ENCODE peak calls at places on chromosomes 7 and 10, in six cellular contexts. One of them, this sample, is unnamed. For H3K27me3 and H3K4me1, the result is how much of the 10 kb centered on the place peaks cover.

GRCh38 chr7:109552017-109552416 is 982.3 kb downstream of the DNAJB9 start:
- DNase-seq in CD8-positive, alpha-beta memory T cell: no peak
- DNase-seq in transverse colon: no peak
- DNase-seq in neural progenitor cell: no peak
- DNase-seq in SK-N-SH: no peak
- DNase-seq in spleen: no peak
- DNase-seq in this sample: no peak

GRCh38 chr10:104415526-104416165 is 62.0 kb downstream of the CFAP58 start:
- DNase-seq in CD8-positive, alpha-beta memory T cell: no peak
- DNase-seq in transverse colon: no peak
- DNase-seq in neural progenitor cell: no peak
- DNase-seq in SK-N-SH: no peak
- DNase-seq in spleen: no peak
- DNase-seq in this sample: no peak

GRCh38 chr10:55747244-55747643 is 613.8 kb downstream of the ZWINT start:
- DNase-seq in CD8-positive, alpha-beta memory T cell: no peak
- DNase-seq in transverse colon: peak
- DNase-seq in neural progenitor cell: peak
- DNase-seq in SK-N-SH: no peak
- DNase-seq in spleen: no peak
- DNase-seq in this sample: no peak

GRCh38 chr7:55240418-55241142 is 124.6 kb upstream of the LANCL2 start:
- DNase-seq in CD8-positive, alpha-beta memory T cell: no peak
- DNase-seq in transverse colon: no peak
- DNase-seq in neural progenitor cell: no peak
- DNase-seq in SK-N-SH: no peak
- DNase-seq in spleen: no peak
- DNase-seq in this sample: peak

GRCh38 chr7:81333004-81333403 is 414.2 kb upstream of the SEMA3C start:
- DNase-seq in CD8-positive, alpha-beta memory T cell: no peak
- DNase-seq in transverse colon: no peak
- DNase-seq in neural progenitor cell: no peak
- DNase-seq in SK-N-SH: no peak
- DNase-seq in spleen: no peak
- DNase-seq in this sample: no peak

GRCh38 chr10:80144302-80145131 is 12.0 kb downstream of the PLAC9 start:
- DNase-seq in CD8-positive, alpha-beta memory T cell: peak
- DNase-seq in transverse colon: peak
- DNase-seq in neural progenitor cell: no peak
- DNase-seq in SK-N-SH: peak
- DNase-seq in spleen: peak
- DNase-seq in this sample: peak

GRCh38 chr10:27490807-27491206 is 13.3 kb upstream of the RAB18 start:
- DNase-seq in CD8-positive, alpha-beta memory T cell: no peak
- DNase-seq in transverse colon: no peak
- DNase-seq in neural progenitor cell: no peak
- DNase-seq in SK-N-SH: no peak
- DNase-seq in spleen: no peak
- DNase-seq in this sample: no peak

GRCh38 chr7:17706734-17707133 is 233.6 kb downstream of the SNX13 start:
- DNase-seq in CD8-positive, alpha-beta memory T cell: peak
- DNase-seq in transverse colon: peak
- DNase-seq in neural progenitor cell: peak
- DNase-seq in SK-N-SH: peak
- DNase-seq in spleen: no peak
- DNase-seq in this sample: peak

GRCh38 chr10:3948843-3949242 is 163.8 kb upstream of the KLF6 start:
- DNase-seq in CD8-positive, alpha-beta memory T cell: peak
- DNase-seq in transverse colon: peak
- DNase-seq in neural progenitor cell: no peak
- DNase-seq in SK-N-SH: peak
- DNase-seq in spleen: no peak
- DNase-seq in this sample: no peak

GRCh38 chr10:132942101-132942739 is at the start of gene CFAP46:
- DNase-seq in CD8-positive, alpha-beta memory T cell: no peak
- DNase-seq in transverse colon: no peak
- DNase-seq in neural progenitor cell: peak
- DNase-seq in SK-N-SH: peak
- DNase-seq in spleen: peak
- DNase-seq in this sample: no peak

GRCh38 chr10:122531935-122532334 is 28.6 kb upstream of the DMBT1 start:
- DNase-seq in CD8-positive, alpha-beta memory T cell: no peak
- DNase-seq in transverse colon: peak
- DNase-seq in neural progenitor cell: no peak
- DNase-seq in SK-N-SH: no peak
- DNase-seq in spleen: no peak
- DNase-seq in this sample: peak

GRCh38 chr10:48577158-48577557 is 27.7 kb downstream of the ARHGAP22 start:
- DNase-seq in CD8-positive, alpha-beta memory T cell: no peak
- DNase-seq in transverse colon: no peak
- DNase-seq in neural progenitor cell: no peak
- DNase-seq in SK-N-SH: no peak
- DNase-seq in spleen: no peak
- DNase-seq in this sample: no peak

GRCh38 chr10:11776080-11776479 is 33.9 kb downstream of the ECHDC3 start:
- DNase-seq in CD8-positive, alpha-beta memory T cell: no peak
- DNase-seq in transverse colon: no peak
- DNase-seq in neural progenitor cell: no peak
- DNase-seq in SK-N-SH: no peak
- DNase-seq in spleen: no peak
- DNase-seq in this sample: no peak

GRCh38 chr7:82317257-82317721 is 126.3 kb downstream of the CACNA2D1 start:
- DNase-seq in CD8-positive, alpha-beta memory T cell: no peak
- DNase-seq in transverse colon: no peak
- DNase-seq in neural progenitor cell: no peak
- DNase-seq in SK-N-SH: no peak
- DNase-seq in spleen: no peak
- DNase-seq in this sample: no peak

GRCh38 chr7:24587853-24588252 is 14.6 kb downstream of the PALS2 start:
- DNase-seq in CD8-positive, alpha-beta memory T cell: peak
- DNase-seq in transverse colon: no peak
- DNase-seq in neural progenitor cell: peak
- DNase-seq in SK-N-SH: no peak
- DNase-seq in spleen: no peak
- DNase-seq in this sample: no peak

GRCh38 chr7:113100091-113100723 is 13.6 kb upstream of the GPR85 start:
- DNase-seq in CD8-positive, alpha-beta memory T cell: no peak
- DNase-seq in transverse colon: no peak
- DNase-seq in neural progenitor cell: no peak
- DNase-seq in SK-N-SH: peak
- DNase-seq in spleen: no peak
- DNase-seq in this sample: no peak

GRCh38 chr7:73985737-73986141 is 42.2 kb upstream of the ELN start:
- DNase-seq in CD8-positive, alpha-beta memory T cell: no peak
- DNase-seq in transverse colon: no peak
- DNase-seq in neural progenitor cell: no peak
- DNase-seq in SK-N-SH: peak
- DNase-seq in spleen: no peak
- DNase-seq in this sample: no peak

GRCh38 chr7:159272739-159273138 is 128.1 kb upstream of the VIPR2 start:
- DNase-seq in CD8-positive, alpha-beta memory T cell: no peak
- DNase-seq in transverse colon: no peak
- DNase-seq in neural progenitor cell: no peak
- DNase-seq in SK-N-SH: no peak
- DNase-seq in spleen: no peak
- DNase-seq in this sample: no peak

GRCh38 chr10:80535671-80536360 is 1.9 kb upstream of the SH2D4B start:
- DNase-seq in CD8-positive, alpha-beta memory T cell: peak
- DNase-seq in transverse colon: peak
- DNase-seq in neural progenitor cell: peak
- DNase-seq in SK-N-SH: no peak
- DNase-seq in spleen: peak
- DNase-seq in this sample: peak

GRCh38 chr7:80145780-80146422 is 11.3 kb downstream of the GNAI1 start:
- DNase-seq in CD8-positive, alpha-beta memory T cell: no peak
- DNase-seq in transverse colon: no peak
- DNase-seq in neural progenitor cell: no peak
- DNase-seq in SK-N-SH: no peak
- DNase-seq in spleen: no peak
- DNase-seq in this sample: no peak

GRCh38 chr7:27651702-27652101 is 11.0 kb downstream of the HIBADH start:
- DNase-seq in CD8-positive, alpha-beta memory T cell: no peak
- DNase-seq in transverse colon: no peak
- DNase-seq in neural progenitor cell: no peak
- DNase-seq in SK-N-SH: no peak
- DNase-seq in spleen: no peak
- DNase-seq in this sample: no peak

GRCh38 chr10:34505338-34505737 is 309.8 kb downstream of the PARD3 start:
- DNase-seq in CD8-positive, alpha-beta memory T cell: no peak
- DNase-seq in transverse colon: no peak
- DNase-seq in neural progenitor cell: no peak
- DNase-seq in SK-N-SH: no peak
- DNase-seq in spleen: no peak
- DNase-seq in this sample: no peak

GRCh38 chr7:116772423-116772852 is 89.9 kb upstream of the CAPZA2 start:
- DNase-seq in CD8-positive, alpha-beta memory T cell: no peak
- DNase-seq in transverse colon: no peak
- DNase-seq in neural progenitor cell: no peak
- DNase-seq in SK-N-SH: no peak
- DNase-seq in spleen: no peak
- DNase-seq in this sample: no peak

GRCh38 chr10:21521910-21522533 is 3.5 kb downstream of the SKIDA1 start:
- DNase-seq in CD8-positive, alpha-beta memory T cell: no peak
- DNase-seq in transverse colon: no peak
- DNase-seq in neural progenitor cell: peak
- DNase-seq in SK-N-SH: no peak
- DNase-seq in spleen: no peak
- DNase-seq in this sample: no peak

GRCh38 chr7:121505021-121505420 is 108.9 kb upstream of the FAM3C start:
- DNase-seq in CD8-positive, alpha-beta memory T cell: no peak
- DNase-seq in transverse colon: no peak
- DNase-seq in neural progenitor cell: no peak
- DNase-seq in SK-N-SH: no peak
- DNase-seq in spleen: no peak
- DNase-seq in this sample: no peak

GRCh38 chr10:7111574-7111973 is 299.3 kb downstream of the SFMBT2 start:
- DNase-seq in CD8-positive, alpha-beta memory T cell: no peak
- DNase-seq in transverse colon: no peak
- DNase-seq in neural progenitor cell: no peak
- DNase-seq in SK-N-SH: no peak
- DNase-seq in spleen: no peak
- DNase-seq in this sample: no peak

GRCh38 chr7:5776894-5777645 is 4.4 kb downstream of the RNF216 start:
- DNase-seq in CD8-positive, alpha-beta memory T cell: peak
- DNase-seq in transverse colon: no peak
- DNase-seq in neural progenitor cell: no peak
- DNase-seq in SK-N-SH: no peak
- DNase-seq in spleen: no peak
- DNase-seq in this sample: no peak

GRCh38 chr7:5774790-5775189 is 6.7 kb downstream of the RNF216 start:
- DNase-seq in CD8-positive, alpha-beta memory T cell: no peak
- DNase-seq in transverse colon: no peak
- DNase-seq in neural progenitor cell: no peak
- DNase-seq in SK-N-SH: no peak
- DNase-seq in spleen: no peak
- DNase-seq in this sample: no peak

GRCh38 chr7:5773661-5774086 is 7.8 kb downstream of the RNF216 start:
- DNase-seq in CD8-positive, alpha-beta memory T cell: peak
- DNase-seq in transverse colon: no peak
- DNase-seq in neural progenitor cell: no peak
- DNase-seq in SK-N-SH: no peak
- DNase-seq in spleen: no peak
- DNase-seq in this sample: no peak

GRCh38 chr7:5777932-5778331 is 3.5 kb downstream of the RNF216 start:
- DNase-seq in CD8-positive, alpha-beta memory T cell: no peak
- DNase-seq in transverse colon: no peak
- DNase-seq in neural progenitor cell: no peak
- DNase-seq in SK-N-SH: no peak
- DNase-seq in spleen: no peak
- DNase-seq in this sample: no peak

DNA sequence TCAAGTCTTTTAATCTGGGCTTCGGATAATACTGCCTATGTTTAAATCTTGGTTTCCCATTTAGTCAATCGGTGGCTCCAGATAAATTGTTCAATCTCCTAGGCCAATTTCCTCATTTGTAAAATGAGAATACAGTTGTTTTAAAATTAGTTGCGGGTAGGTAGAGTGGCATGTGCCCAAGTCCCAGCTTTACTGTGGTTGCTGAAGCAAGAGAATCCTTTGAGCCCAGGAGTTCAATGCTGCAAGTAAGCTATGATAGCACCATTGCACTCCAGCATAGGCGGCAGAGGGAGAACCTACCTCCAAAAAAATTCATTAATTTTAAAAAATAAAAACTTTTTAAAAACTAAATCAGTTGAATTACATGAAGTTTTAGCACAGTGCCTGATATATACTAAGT is 7.3 kb downstream of the RNF216 start:
- DNase-seq in CD8-positive, alpha-beta memory T cell: no peak
- DNase-seq in transverse colon: no peak
- DNase-seq in neural progenitor cell: no peak
- DNase-seq in SK-N-SH: no peak
- DNase-seq in spleen: no peak
- DNase-seq in this sample: no peak
- H3K4me3 ChIP-seq in CD8-positive, alpha-beta memory T cell: no peak
- H3K4me3 ChIP-seq in transverse colon: no peak
- H3K4me3 ChIP-seq in neural progenitor cell: no peak
- H3K4me3 ChIP-seq in SK-N-SH: no peak
- H3K4me3 ChIP-seq in spleen: no peak
- H3K4me3 ChIP-seq in this sample: no peak

GRCh38 chr10:101289541-101289940 is 60.3 kb upstream of the LBX1 start:
- DNase-seq in CD8-positive, alpha-beta memory T cell: no peak
- DNase-seq in transverse colon: no peak
- DNase-seq in neural progenitor cell: no peak
- DNase-seq in SK-N-SH: no peak
- DNase-seq in spleen: no peak
- DNase-seq in this sample: no peak
- H3K27me3 ChIP-seq in CD8-positive, alpha-beta memory T cell: half or more
- H3K27me3 ChIP-seq in transverse colon: half or more
- H3K27me3 ChIP-seq in neural progenitor cell: half or more
- H3K27me3 ChIP-seq in SK-N-SH: under half
- H3K27me3 ChIP-seq in spleen: half or more
- H3K27me3 ChIP-seq in this sample: half or more

GRCh38 chr7:19113001-19113349 is 4.5 kb downstream of the TWIST1 start:
- DNase-seq in CD8-positive, alpha-beta memory T cell: no peak
- DNase-seq in transverse colon: no peak
- DNase-seq in neural progenitor cell: no peak
- DNase-seq in SK-N-SH: no peak
- DNase-seq in spleen: no peak
- DNase-seq in this sample: no peak
- H3K4me1 ChIP-seq in CD8-positive, alpha-beta memory T cell: under half
- H3K4me1 ChIP-seq in transverse colon: under half
- H3K4me1 ChIP-seq in neural progenitor cell: under half
- H3K4me1 ChIP-seq in SK-N-SH: under half
- H3K4me1 ChIP-seq in spleen: under half
- H3K4me1 ChIP-seq in this sample: under half

DNA sequence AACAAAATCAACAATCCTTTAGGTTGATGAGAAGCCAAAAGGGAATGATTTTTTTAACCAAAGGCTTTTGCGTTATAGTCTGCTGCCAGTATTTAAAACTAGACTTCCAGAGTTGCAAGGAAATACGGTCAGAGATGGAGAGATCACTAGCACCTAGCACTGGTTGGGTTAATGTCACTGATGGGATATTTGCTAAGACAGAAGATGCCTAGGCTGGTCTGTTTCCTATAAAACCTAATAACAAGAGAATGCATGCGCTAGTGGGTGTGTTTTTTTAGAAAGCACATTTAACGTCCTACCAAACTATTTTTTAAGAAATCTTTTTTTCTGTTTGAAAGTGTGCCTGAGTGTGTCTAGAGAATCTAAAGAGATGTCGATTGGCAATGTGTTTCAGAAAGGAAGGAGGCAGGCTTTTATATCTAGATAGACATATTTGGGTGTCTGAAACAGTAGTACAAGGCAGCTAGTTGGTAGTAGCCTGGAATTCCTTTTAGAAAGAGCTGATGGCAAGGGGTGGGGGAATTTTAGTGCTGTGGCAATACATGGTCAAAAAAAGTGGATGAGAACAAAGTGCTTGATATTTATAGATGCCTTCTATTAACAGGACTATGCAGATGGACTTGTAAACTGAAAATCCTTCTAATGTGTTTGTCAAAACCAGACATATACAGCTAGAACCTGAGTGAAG is 876 bp downstream of the CALD1 start:
- DNase-seq in CD8-positive, alpha-beta memory T cell: no peak
- DNase-seq in transverse colon: no peak
- DNase-seq in neural progenitor cell: no peak
- DNase-seq in SK-N-SH: no peak
- DNase-seq in spleen: no peak
- DNase-seq in this sample: no peak
- H3K4me3 ChIP-seq in CD8-positive, alpha-beta memory T cell: no peak
- H3K4me3 ChIP-seq in transverse colon: peak
- H3K4me3 ChIP-seq in neural progenitor cell: peak
- H3K4me3 ChIP-seq in SK-N-SH: peak
- H3K4me3 ChIP-seq in spleen: peak
- H3K4me3 ChIP-seq in this sample: peak